ENCODE peak calls at places on chromosomes 2 and 18, in six cellular contexts. One of them, this sample, is unnamed.

GRCh38 chr2:28310107-28310506 is 82.6 kb upstream of the FOSL2 start:
- DNase-seq in activated naive CD4-positive, alpha-beta T cell treated with anti-CD3 and anti-CD28 coated beads, Interleukin-2, amount 10 ng/mL, durations not matched to agents 7 days and 5 days: no peak
- DNase-seq in memory B cell: no peak
- DNase-seq in HuH-7: no peak
- DNase-seq in NCI-H1436: no peak
- DNase-seq in tibial artery: no peak
- DNase-seq in this sample: no peak

GRCh38 chr2:104177179-104177578 is 676.7 kb upstream of the POU3F3 start:
- DNase-seq in activated naive CD4-positive, alpha-beta T cell treated with anti-CD3 and anti-CD28 coated beads, Interleukin-2, amount 10 ng/mL, durations not matched to agents 7 days and 5 days: no peak
- DNase-seq in memory B cell: no peak
- DNase-seq in HuH-7: no peak
- DNase-seq in NCI-H1436: no peak
- DNase-seq in tibial artery: no peak
- DNase-seq in this sample: no peak

GRCh38 chr2:120747281-120747680 is 11.6 kb downstream of the GLI2 start:
- DNase-seq in activated naive CD4-positive, alpha-beta T cell treated with anti-CD3 and anti-CD28 coated beads, Interleukin-2, amount 10 ng/mL, durations not matched to agents 7 days and 5 days: no peak
- DNase-seq in memory B cell: no peak
- DNase-seq in HuH-7: no peak
- DNase-seq in NCI-H1436: no peak
- DNase-seq in tibial artery: peak
- DNase-seq in this sample: no peak

GRCh38 chr18:13436596-13436995 is 218.0 kb downstream of the LDLRAD4 start:
- DNase-seq in activated naive CD4-positive, alpha-beta T cell treated with anti-CD3 and anti-CD28 coated beads, Interleukin-2, amount 10 ng/mL, durations not matched to agents 7 days and 5 days: peak
- DNase-seq in memory B cell: no peak
- DNase-seq in HuH-7: no peak
- DNase-seq in NCI-H1436: no peak
- DNase-seq in tibial artery: peak
- DNase-seq in this sample: no peak

GRCh38 chr18:47983055-47983454 is 52.6 kb upstream of the SMAD2 start:
- DNase-seq in activated naive CD4-positive, alpha-beta T cell treated with anti-CD3 and anti-CD28 coated beads, Interleukin-2, amount 10 ng/mL, durations not matched to agents 7 days and 5 days: no peak
- DNase-seq in memory B cell: no peak
- DNase-seq in HuH-7: no peak
- DNase-seq in NCI-H1436: no peak
- DNase-seq in tibial artery: no peak
- DNase-seq in this sample: no peak

GRCh38 chr2:189444322-189444721 is 3.0 kb downstream of the WDR75 start:
- DNase-seq in activated naive CD4-positive, alpha-beta T cell treated with anti-CD3 and anti-CD28 coated beads, Interleukin-2, amount 10 ng/mL, durations not matched to agents 7 days and 5 days: no peak
- DNase-seq in memory B cell: no peak
- DNase-seq in HuH-7: no peak
- DNase-seq in NCI-H1436: no peak
- DNase-seq in tibial artery: no peak
- DNase-seq in this sample: no peak

GRCh38 chr18:58911241-58911640 is 46.6 kb downstream of the ZNF532 start:
- DNase-seq in activated naive CD4-positive, alpha-beta T cell treated with anti-CD3 and anti-CD28 coated beads, Interleukin-2, amount 10 ng/mL, durations not matched to agents 7 days and 5 days: no peak
- DNase-seq in memory B cell: no peak
- DNase-seq in HuH-7: no peak
- DNase-seq in NCI-H1436: no peak
- DNase-seq in tibial artery: no peak
- DNase-seq in this sample: no peak

GRCh38 chr2:232970051-232970450 is 43.0 kb downstream of the NGEF start:
- DNase-seq in activated naive CD4-positive, alpha-beta T cell treated with anti-CD3 and anti-CD28 coated beads, Interleukin-2, amount 10 ng/mL, durations not matched to agents 7 days and 5 days: no peak
- DNase-seq in memory B cell: no peak
- DNase-seq in HuH-7: no peak
- DNase-seq in NCI-H1436: no peak
- DNase-seq in tibial artery: no peak
- DNase-seq in this sample: no peak

GRCh38 chr2:37635359-37636208 is 35.9 kb downstream of the CDC42EP3 start:
- DNase-seq in activated naive CD4-positive, alpha-beta T cell treated with anti-CD3 and anti-CD28 coated beads, Interleukin-2, amount 10 ng/mL, durations not matched to agents 7 days and 5 days: peak
- DNase-seq in memory B cell: peak
- DNase-seq in HuH-7: no peak
- DNase-seq in NCI-H1436: no peak
- DNase-seq in tibial artery: no peak
- DNase-seq in this sample: no peak

This sample was measured in right atrium auricular region.